ENCODE peak calls at places on chromosomes 13 and 19, in six cellular contexts. Z is aorta; Q is GM23338; R is stimulated activated CD4-positive, alpha-beta T cell treated with anti-CD3 and anti-CD28 coated beads, Interleukin-1b, Interleukin-23, amount 100 ng/mL, for 1 hour; N is NCI-H1092 treated with DMSO at 0.1 percent for 48 hours; A is IMR-90. F is an unnamed sample.

GRCh38 chr19:38735257-38735686 is 9.0 kb downstream of the CAPN12 start:
- DNase-seq in Z (peak), Q (peak), R (no peak), N (no peak), A (no peak), F (peak)

GRCh38 chr13:72537400-72537780 is 190.0 kb downstream of the MZT1 start:
- DNase-seq in Z (no peak), Q (no peak), R (no peak), N (no peak), A (no peak), F (no peak)

GRCh38 chr13:66405908-66406802 is 824.0 kb downstream of the PCDH9 start:
- DNase-seq in Z (no peak), Q (no peak), R (no peak), N (no peak), A (peak), F (no peak)

GRCh38 chr19:47511681-47512080 is 3.2 kb downstream of the NAPA start:
- DNase-seq in Z (no peak), Q (no peak), R (no peak), N (no peak), A (peak), F (no peak)

GRCh38 chr13:34017231-34017630 is 199.3 kb downstream of the RFC3 start:
- DNase-seq in Z (no peak), Q (no peak), R (no peak), N (no peak), A (no peak), F (no peak)

GRCh38 chr13:95239293-95239692 is 62.0 kb downstream of the ABCC4 start:
- DNase-seq in Z (no peak), Q (no peak), R (no peak), N (no peak), A (peak), F (no peak)

GRCh38 chr19:3194063-3194702 is 8.5 kb downstream of the NCLN start:
- DNase-seq in Z (no peak), Q (no peak), R (no peak), N (no peak), A (no peak), F (no peak)

GRCh38 chr13:113537909-113538688 is 46.5 kb upstream of the TFDP1 start:
- DNase-seq in Z (no peak), Q (no peak), R (no peak), N (no peak), A (no peak), F (no peak)

GRCh38 chr13:27133889-27134288 is 37.7 kb downstream of the USP12 start:
- DNase-seq in Z (no peak), Q (no peak), R (no peak), N (no peak), A (no peak), F (no peak)

GRCh38 chr19:36488816-36489138 is 584 bp downstream of the ZNF566 start:
- DNase-seq in Z (no peak), Q (no peak), R (no peak), N (peak), A (no peak), F (no peak)

GRCh38 chr13:98370806-98371553 is 193.9 kb upstream of the RNF113B start:
- DNase-seq in Z (no peak), Q (no peak), R (no peak), N (no peak), A (peak), F (no peak)

GRCh38 chr19:53780506-53780905 is 43.6 kb downstream of the NLRP12 start:
- DNase-seq in Z (no peak), Q (no peak), R (no peak), N (no peak), A (no peak), F (no peak)

GRCh38 chr19:48741222-48741999 is 1.0 kb upstream of the RASIP1 start:
- DNase-seq in Z (no peak), Q (peak), R (no peak), N (no peak), A (no peak), F (peak)

GRCh38 chr19:39097299-39097698 is 13.1 kb downstream of the ACP7 start:
- DNase-seq in Z (no peak), Q (no peak), R (no peak), N (no peak), A (no peak), F (no peak)

GRCh38 chr19:38317104-38317612 is 1.4 kb upstream of the YIF1B start:
- DNase-seq in Z (no peak), Q (no peak), R (no peak), N (no peak), A (no peak), F (no peak)

GRCh38 chr13:112133489-112134149 is 66.7 kb downstream of the SOX1 start:
- DNase-seq in Z (no peak), Q (no peak), R (no peak), N (no peak), A (no peak), F (no peak)

GRCh38 chr13:87923713-87924112 is 252.5 kb downstream of the SLITRK5 start:
- DNase-seq in Z (no peak), Q (no peak), R (no peak), N (peak), A (no peak), F (no peak)

GRCh38 chr19:34639491-34640085 is 37.4 kb downstream of the SCGB2B2 start:
- DNase-seq in Z (peak), Q (peak), R (peak), N (peak), A (peak), F (peak)

GRCh38 chr13:96003304-96003703 is 49.9 kb downstream of the UGGT2 start:
- DNase-seq in Z (no peak), Q (peak), R (no peak), N (no peak), A (no peak), F (no peak)

GRCh38 chr19:13778398-13778797 is 4.1 kb downstream of the C19orf53 start:
- DNase-seq in Z (no peak), Q (no peak), R (no peak), N (no peak), A (no peak), F (no peak)

GRCh38 chr13:43664700-43665191 is 122.0 kb downstream of the ENOX1 start:
- DNase-seq in Z (no peak), Q (peak), R (no peak), N (no peak), A (peak), F (no peak)

GRCh38 chr13:107964356-107964755 is 251.0 kb downstream of the LIG4 start:
- DNase-seq in Z (no peak), Q (no peak), R (no peak), N (peak), A (no peak), F (no peak)

GRCh38 chr19:55700813-55701212 is 25.8 kb downstream of the EPN1 start:
- DNase-seq in Z (no peak), Q (no peak), R (no peak), N (no peak), A (no peak), F (no peak)

GRCh38 chr19:45953676-45954075 is 20.0 kb downstream of the NOVA2 start:
- DNase-seq in Z (no peak), Q (no peak), R (no peak), N (no peak), A (no peak), F (no peak)

GRCh38 chr13:63287926-63288325 is 1872.3 kb upstream of the PCDH20 start:
- DNase-seq in Z (no peak), Q (no peak), R (no peak), N (no peak), A (no peak), F (no peak)

GRCh38 chr13:47175172-47175806 is 278.4 kb upstream of the HTR2A start:
- DNase-seq in Z (no peak), Q (no peak), R (no peak), N (no peak), A (peak), F (no peak)

GRCh38 chr19:610801-611505 is 21.3 kb downstream of the HCN2 start:
- DNase-seq in Z (no peak), Q (no peak), R (no peak), N (no peak), A (peak), F (no peak)

GRCh38 chr19:47239610-47240296 is 8.8 kb upstream of the BBC3 start:
- DNase-seq in Z (peak), Q (peak), R (no peak), N (peak), A (peak), F (peak)